ENCODE peak calls at places on chromosomes 13 and 19, in seven cellular contexts. R is transverse colon, N is adrenal gland, T is breast epithelium, C is stomach, S is heart left ventricle, D is thyroid gland. Q is an unnamed sample.

GRCh38 chr13:34310539-34310938 is 492.6 kb downstream of the RFC3 start:
- DNase-seq in T (no peak), R (no peak), S (no peak), C (no peak), D (no peak), N (no peak), Q (no peak)

GRCh38 chr13:20354722-20355121 is 122.6 kb upstream of the GJB6 start:
- DNase-seq in C (no peak), D (no peak), S (no peak), R (no peak), T (no peak), N (no peak), Q (no peak)

GRCh38 chr13:51645154-51645650 is 60.9 kb downstream of the WDFY2 start:
- DNase-seq in R (no peak), N (no peak), T (no peak), S (no peak), C (no peak), D (no peak), Q (no peak)

GRCh38 chr19:55080121-55080914 is 4.6 kb downstream of the EPS8L1 start:
- DNase-seq in D (peak; percentile 51), N (peak; percentile 71), S (peak; percentile 74), C (peak; percentile 48), T (peak; percentile 73), R (peak; percentile 91), Q (no peak)

GRCh38 chr19:17209126-17210036 is 5.8 kb upstream of the USE1 start:
- DNase-seq in D (no peak), C (peak; percentile 30), S (no peak), R (peak; percentile 69), T (no peak), N (no peak), Q (no peak)

GRCh38 chr13:75079226-75079625 is 402.7 kb downstream of the TBC1D4 start:
- DNase-seq in S (no peak), R (no peak), N (no peak), D (no peak), C (no peak), T (no peak), Q (no peak)

GRCh38 chr13:51276684-51277083 is 54.5 kb downstream of the FAM124A start:
- DNase-seq in D (no peak), R (peak; percentile 31), S (no peak), T (peak; percentile 26), N (no peak), C (no peak), Q (no peak)

GRCh38 chr13:113978741-113979481 is 5.0 kb upstream of the C13orf46 start:
- DNase-seq in R (no peak), N (peak; percentile 9), C (peak; percentile 75), S (no peak), T (no peak), D (no peak), Q (no peak)

GRCh38 chr19:49056101-49056901 is 1.2 kb downstream of the CGB7 start:
- DNase-seq in T (peak; percentile 33), S (peak; percentile 60), D (peak; percentile 48), C (peak; percentile 60), R (peak; percentile 65), N (no peak), Q (peak; percentile 90)

GRCh38 chr13:33109319-33109718 is 93.1 kb downstream of the KL start:
- DNase-seq in S (no peak), R (no peak), N (no peak), D (no peak), T (no peak), C (no peak), Q (no peak)

GRCh38 chr19:1648926-1649541 is 3.4 kb downstream of the TCF3 start:
- DNase-seq in D (peak; percentile 59), N (no peak), R (peak; percentile 50), C (no peak), T (no peak), S (peak; percentile 18), Q (no peak)

GRCh38 chr13:26867451-26868067 is 107.0 kb upstream of the GPR12 start:
- DNase-seq in R (no peak), N (peak; percentile 23), S (no peak), D (no peak), T (no peak), C (no peak), Q (no peak)

GRCh38 chr13:105207586-105208293 is 1327.7 kb downstream of the EFNB2 start:
- DNase-seq in C (no peak), N (no peak), R (no peak), D (no peak), T (no peak), S (no peak), Q (no peak)

GRCh38 chr19:1183543-1184172 is 9.6 kb upstream of the SBNO2 start:
- DNase-seq in R (peak; percentile 62), T (peak; percentile 76), D (peak; percentile 33), S (no peak), C (peak; percentile 76), N (peak; percentile 81), Q (no peak)

GRCh38 chr19:33124207-33125098 is 7.5 kb upstream of the WDR88 start:
- DNase-seq in D (no peak), C (no peak), S (no peak), R (no peak), N (no peak), T (no peak), Q (no peak)

GRCh38 chr19:12331211-12331941 is 2.1 kb downstream of the ZNF563 start:
- DNase-seq in S (peak; percentile 27), T (no peak), R (peak; percentile 18), C (no peak), N (peak; percentile 39), D (peak; percentile 79), Q (no peak)

GRCh38 chr19:41993612-41994483 is at the start of gene ATP1A3:
- DNase-seq in S (peak; percentile 83), R (peak; percentile 52), D (peak; percentile 9), C (peak; percentile 51), N (no peak), T (no peak), Q (no peak)

GRCh38 chr13:107421028-107421427 is 794.3 kb downstream of the LIG4 start:
- DNase-seq in D (no peak), C (no peak), T (no peak), N (no peak), S (no peak), R (no peak), Q (no peak)

GRCh38 chr19:14814982-14815381 is 20.0 kb downstream of the OR7A5 start:
- DNase-seq in R (no peak), T (no peak), C (no peak), N (no peak), D (no peak), S (no peak), Q (no peak)

GRCh38 chr13:93169980-93170379 is 56.6 kb upstream of the GPC6 start:
- DNase-seq in C (no peak), N (peak; percentile 20), S (no peak), T (no peak), D (no peak), R (no peak), Q (no peak)

GRCh38 chr13:106284358-106284757 is 251.1 kb downstream of the EFNB2 start:
- DNase-seq in C (no peak), S (no peak), R (no peak), N (no peak), D (no peak), T (no peak), Q (no peak)

GRCh38 chr13:94716016-94716415 is 3.7 kb upstream of the SOX21 start:
- DNase-seq in T (no peak), C (no peak), R (no peak), D (no peak), S (no peak), N (no peak), Q (no peak)

GRCh38 chr19:11404588-11405258 is 14.4 kb downstream of the RGL3 start:
- DNase-seq in R (no peak), C (no peak), N (peak; percentile 43), D (no peak), S (no peak), T (no peak), Q (no peak)

GRCh38 chr13:31945202-31945978 is 86.2 kb upstream of the FRY start:
- DNase-seq in T (peak; percentile 58), R (peak; percentile 27), S (peak; percentile 80), C (peak; percentile 67), N (peak; percentile 70), D (peak; percentile 58), Q (peak; percentile 94)
- TF ChIP-seq CTCF in T (no peak), R (no peak), S (no peak), C (no peak), N (no peak), D (no peak), Q (no peak)

GRCh38 chr13:110318920-110319319 is 11.8 kb downstream of the COL4A2 start:
- DNase-seq in C (no peak), R (no peak), T (peak; percentile 13), N (no peak), S (no peak), D (peak; percentile 64), Q (no peak)
- TF ChIP-seq POLR2A in C (no peak), R (no peak), T (no peak), N (no peak), S (no peak), D (no peak), Q (no peak)

GRCh38 chr13:79336971-79337370 is 69.1 kb downstream of the RBM26 start:
- DNase-seq in N (no peak), D (no peak), T (no peak), S (no peak), R (no peak), C (no peak), Q (no peak)
- TF ChIP-seq CTCF in N (no peak), D (no peak), T (no peak), S (no peak), R (no peak), C (no peak), Q (no peak)

GRCh38 chr19:34733266-34733825 is 697 bp upstream of the ZNF181 start:
- DNase-seq in S (peak; percentile 65), T (no peak), R (no peak), D (peak; percentile 55), C (no peak), N (peak; percentile 72), Q (peak; percentile 89)

GRCh38 chr19:34731964-34732363 is 2.1 kb upstream of the ZNF181 start:
- DNase-seq in N (no peak), D (no peak), R (no peak), T (no peak), C (no peak), S (no peak), Q (no peak)

GRCh38 chr19:34732548-34733255 is 1.3 kb upstream of the ZNF181 start:
- DNase-seq in T (no peak), R (peak; percentile 12), C (no peak), D (no peak), S (no peak), N (no peak), Q (no peak)

GRCh38 chr19:34734601-34735103 is 609 bp downstream of the ZNF181 start:
- DNase-seq in R (peak; percentile 28), T (no peak), N (no peak), D (no peak), S (no peak), C (no peak), Q (no peak)

DNA sequence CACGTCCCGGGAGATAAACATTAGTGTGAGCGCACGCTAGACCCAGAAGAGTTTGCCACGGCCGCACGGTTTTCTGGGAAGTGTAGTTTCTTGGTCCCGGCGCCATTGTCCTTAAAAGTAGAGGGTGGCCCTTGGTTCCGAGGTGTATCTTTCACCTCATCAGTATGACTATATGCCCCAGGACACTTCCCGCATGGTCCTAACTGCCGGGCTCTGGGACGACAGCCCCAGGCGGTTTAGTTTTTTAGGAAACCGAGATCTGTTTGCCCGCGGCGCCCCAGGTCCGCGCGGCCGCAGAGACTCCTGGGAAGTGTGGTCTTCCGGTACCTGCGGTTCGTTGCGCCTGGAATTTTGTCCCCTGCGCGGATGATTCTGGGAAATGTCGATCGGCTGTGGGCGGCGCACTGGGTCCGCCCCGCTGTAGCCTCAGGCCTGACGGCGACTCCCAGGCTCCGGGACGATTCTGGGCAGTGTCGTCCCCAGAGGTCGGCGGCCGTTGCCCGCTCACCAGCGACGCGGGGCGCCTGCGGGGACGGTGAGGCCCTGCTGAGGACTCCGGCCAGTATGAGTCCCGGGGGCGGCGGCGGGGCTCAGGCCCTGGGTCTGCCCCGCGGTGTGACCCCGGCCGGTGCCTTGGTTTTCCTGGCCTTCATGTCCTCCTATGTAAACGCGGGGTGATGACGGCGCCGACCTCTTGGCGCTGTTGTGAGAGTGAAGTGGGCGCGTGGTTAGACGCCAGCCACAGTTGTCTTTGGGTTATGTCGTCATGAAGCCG is at the start of gene ZNF181:
- DNase-seq in S (peak; percentile 94), D (peak; percentile 90), T (peak; percentile 81), N (peak; percentile 92), R (peak; percentile 92), C (peak; percentile 89), Q (peak; percentile 97)
- TF ChIP-seq POLR2A in S (no peak), D (peak; percentile 10), T (no peak), N (peak; percentile 53), R (peak; percentile 77), C (no peak), Q (no peak)